ENCODE peak calls at places on chromosomes 7 and 10, in nine cellular contexts. R is endothelial cell of umbilical vein; T is hepatocyte; N is lower lobe of right lung; L is sigmoid colon; B is psoas muscle; J is IMR-90; V is CD8-positive, alpha-beta T cell; Z is uterus. Q is an unnamed sample. For H3K9me3 and H3K4me1, the result is how much of the 10 kb centered on the place peaks cover.

GRCh38 chr7:133571066-133571465 is 318.2 kb downstream of the EXOC4 start:
- DNase-seq in R (no peak), N (no peak), B (no peak), T (no peak), V (no peak), J (no peak), Z (no peak), L (no peak), Q (no peak)

GRCh38 chr7:5755704-5756131 is 25.7 kb downstream of the RNF216 start:
- DNase-seq in J (peak), V (no peak), N (no peak), R (peak), B (no peak), T (no peak), L (no peak), Z (no peak), Q (no peak)

GRCh38 chr7:117171106-117171505 is 151.8 kb downstream of the WNT2 start:
- DNase-seq in J (no peak), B (no peak), L (no peak), T (no peak), R (no peak), Z (no peak), V (no peak), N (no peak), Q (no peak)

GRCh38 chr10:114650266-114650665 is 7.8 kb downstream of the ABLIM1 start:
- DNase-seq in J (no peak), B (no peak), V (no peak), Z (no peak), R (peak), L (no peak), T (no peak), N (no peak), Q (no peak)

GRCh38 chr10:131312261-131312801 is 810 bp upstream of the TCERG1L start:
- DNase-seq in J (no peak), V (no peak), R (no peak), B (no peak), T (peak), L (no peak), Z (no peak), N (no peak), Q (no peak)

GRCh38 chr7:90298145-90299038 is 22.7 kb downstream of the FAM237B start:
- DNase-seq in N (no peak), V (no peak), J (peak), R (peak), L (no peak), B (no peak), Z (no peak), T (peak), Q (no peak)

GRCh38 chr7:74174606-74175082 is 488 bp downstream of the EIF4H start:
- DNase-seq in T (peak), Z (peak), N (no peak), L (peak), J (peak), R (peak), V (peak), B (peak), Q (peak)

GRCh38 chr7:47458057-47458456 is 123.9 kb downstream of the TNS3 start:
- DNase-seq in R (peak), L (no peak), J (peak), V (no peak), T (no peak), Z (peak), N (peak), B (peak), Q (no peak)

GRCh38 chr7:138784692-138785091 is 13.1 kb upstream of the TMEM213 start:
- DNase-seq in Z (no peak), J (no peak), R (peak), V (no peak), B (no peak), N (no peak), T (no peak), L (no peak), Q (no peak)

GRCh38 chr7:157754416-157754790 is 417.6 kb downstream of the DNAJB6 start:
- DNase-seq in J (no peak), T (no peak), B (no peak), V (no peak), L (no peak), N (no peak), R (no peak), Z (no peak), Q (no peak)

GRCh38 chr7:157753713-157754415 is 417.1 kb downstream of the DNAJB6 start:
- DNase-seq in R (no peak), Z (no peak), L (no peak), T (no peak), J (no peak), V (no peak), B (no peak), N (no peak), Q (no peak)

GRCh38 chr7:157757211-157757610 is 420.4 kb downstream of the DNAJB6 start:
- DNase-seq in N (no peak), B (no peak), V (no peak), R (no peak), L (no peak), T (no peak), J (no peak), Z (no peak), Q (no peak)

GRCh38 chr7:157757776-157758467 is 421.1 kb downstream of the DNAJB6 start:
- DNase-seq in J (no peak), B (no peak), N (no peak), V (no peak), Z (no peak), T (no peak), L (no peak), R (no peak), Q (no peak)

GRCh38 chr7:157755741-157756140 is 418.9 kb downstream of the DNAJB6 start:
- DNase-seq in N (no peak), B (no peak), J (no peak), L (no peak), Z (no peak), V (no peak), T (no peak), R (no peak), Q (no peak)
- H3K9me3 ChIP-seq in N (under half), B (under half), J (half or more), L (under half), Z (under half), V (under half), T (under half), R (under half), Q (under half)

GRCh38 chr7:142298009-142298408 is 40.2 kb upstream of the PRSS58 start:
- DNase-seq in B (no peak), R (no peak), J (no peak), T (peak), N (no peak), V (no peak), L (no peak), Z (no peak), Q (no peak)
- TF ChIP-seq CTCF in B (no peak), R (no peak), J (peak), T (no peak), N (no peak), V (no peak), L (no peak), Z (no peak), Q (no peak)

GRCh38 chr10:116815641-116816415 is 33.5 kb upstream of the ENO4 start:
- DNase-seq in T (no peak), L (no peak), N (no peak), J (peak), B (no peak), V (no peak), R (no peak), Z (no peak), Q (no peak)
- H3K4me1 ChIP-seq in T (under half), L (under half), N (under half), J (under half), B (under half), V (under half), R (under half), Z (under half), Q (under half)

DNA sequence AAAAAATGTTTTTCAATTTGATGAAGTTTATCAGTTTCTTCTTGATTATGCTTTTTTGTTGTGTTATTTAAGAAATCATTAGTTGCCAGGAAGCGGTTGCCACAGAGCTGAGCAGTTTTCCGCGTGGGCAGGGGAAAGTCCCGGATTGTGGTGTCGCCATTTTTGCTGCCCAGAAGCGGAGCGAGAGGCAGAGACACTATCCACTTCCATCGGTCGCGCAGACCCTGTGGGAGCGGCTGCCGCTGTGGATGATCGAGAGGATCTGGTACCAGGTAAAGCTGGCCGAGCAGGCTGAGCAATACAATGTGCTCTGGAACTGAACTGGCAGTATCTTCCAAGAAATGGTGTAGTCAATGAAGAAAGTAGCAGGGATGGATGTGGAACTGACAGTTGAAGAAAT is 119.8 kb downstream of the ZNF736 start:
- DNase-seq in J (no peak), B (no peak), L (no peak), R (no peak), Z (no peak), V (no peak), T (no peak), N (no peak), Q (no peak)
- H3K9me3 ChIP-seq in J (under half), B (under half), L (under half), R (under half), Z (under half), V (under half), T (under half), N (under half), Q (under half)

GRCh38 chr7:3067606-3068005 is 23.9 kb upstream of the CARD11 start:
- DNase-seq in Z (no peak), B (no peak), T (no peak), L (no peak), J (no peak), V (no peak), N (no peak), R (no peak), Q (no peak)

GRCh38 chr7:3067193-3067592 is 23.5 kb upstream of the CARD11 start:
- DNase-seq in R (no peak), J (no peak), T (no peak), L (no peak), V (peak), Z (no peak), B (no peak), N (no peak), Q (no peak)

GRCh38 chr7:3066506-3066905 is 22.8 kb upstream of the CARD11 start:
- DNase-seq in Z (no peak), T (no peak), B (no peak), L (no peak), J (no peak), N (no peak), V (no peak), R (no peak), Q (no peak)

GRCh38 chr7:3064077-3064476 is 20.4 kb upstream of the CARD11 start:
- DNase-seq in B (no peak), Z (no peak), J (no peak), T (no peak), V (peak), R (no peak), L (no peak), N (no peak), Q (no peak)

GRCh38 chr7:3065724-3066143 is 22.1 kb upstream of the CARD11 start:
- DNase-seq in N (peak), J (peak), R (no peak), T (peak), B (no peak), V (peak), Z (no peak), L (no peak), Q (peak)
- TF ChIP-seq CTCF in N (peak), J (no peak), R (peak), T (peak), B (no peak), V (peak), Z (no peak), L (no peak), Q (peak)

GRCh38 chr10:129244757-129245156 is 222.3 kb upstream of the MGMT start:
- DNase-seq in T (no peak), J (no peak), R (no peak), L (no peak), B (no peak), V (no peak), N (no peak), Z (no peak), Q (no peak)
- H3K4me1 ChIP-seq in T (under half), J (under half), R (under half), L (under half), B (under half), V (under half), N (under half), Z (under half), Q (under half)

GRCh38 chr7:157769870-157770213 is 433.0 kb downstream of the DNAJB6 start:
- DNase-seq in L (no peak), Z (no peak), J (no peak), T (no peak), B (no peak), N (peak), R (no peak), V (no peak), Q (no peak)

GRCh38 chr7:157767466-157767865 is 430.7 kb downstream of the DNAJB6 start:
- DNase-seq in N (peak), Z (no peak), V (no peak), L (no peak), T (no peak), J (no peak), B (no peak), R (no peak), Q (no peak)

GRCh38 chr7:157769016-157769869 is 432.4 kb downstream of the DNAJB6 start:
- DNase-seq in V (no peak), N (peak), T (no peak), J (no peak), Z (no peak), L (no peak), R (no peak), B (no peak), Q (no peak)

GRCh38 chr7:157766098-157766497 is 429.3 kb downstream of the DNAJB6 start:
- DNase-seq in V (no peak), Z (no peak), B (no peak), N (no peak), L (no peak), R (no peak), J (no peak), T (no peak), Q (no peak)

DNA sequence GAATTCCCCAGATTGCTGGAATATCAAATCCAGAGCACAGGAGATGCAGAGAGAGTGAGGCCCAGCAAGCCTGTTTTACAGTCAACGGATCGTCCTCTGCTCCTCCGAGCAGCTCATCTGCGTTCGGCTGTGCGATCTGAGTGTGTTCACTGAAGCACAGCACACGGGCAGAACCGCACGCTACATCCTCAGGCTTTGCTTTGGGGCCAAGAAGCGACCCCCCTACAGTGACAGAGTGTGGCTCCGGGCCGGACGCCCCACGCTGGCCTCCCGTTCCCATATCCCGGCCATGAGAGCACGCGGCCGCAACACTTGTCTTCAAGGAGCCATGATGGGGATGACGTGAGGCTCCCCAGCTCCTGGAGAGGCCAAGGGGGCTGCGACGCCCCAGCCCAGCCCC is 431.4 kb downstream of the DNAJB6 start:
- DNase-seq in R (no peak), L (no peak), T (no peak), J (no peak), N (peak), Z (no peak), V (no peak), B (no peak), Q (no peak)
- H3K9me3 ChIP-seq in R (under half), L (under half), T (under half), J (half or more), N (under half), Z (under half), V (under half), B (under half), Q (under half)

GRCh38 chr7:68058014-68058413 is 1061.4 kb downstream of the TYW1 start:
- DNase-seq in N (no peak), T (no peak), L (no peak), R (no peak), Z (no peak), V (no peak), J (no peak), B (no peak), Q (no peak)

GRCh38 chr7:68063171-68063570 is 1066.5 kb downstream of the TYW1 start:
- DNase-seq in V (no peak), L (no peak), N (no peak), B (no peak), Z (no peak), T (peak), J (no peak), R (no peak), Q (no peak)
- TF ChIP-seq CTCF in V (no peak), L (no peak), N (peak), B (no peak), Z (no peak), T (peak), J (no peak), R (no peak), Q (no peak)

DNA sequence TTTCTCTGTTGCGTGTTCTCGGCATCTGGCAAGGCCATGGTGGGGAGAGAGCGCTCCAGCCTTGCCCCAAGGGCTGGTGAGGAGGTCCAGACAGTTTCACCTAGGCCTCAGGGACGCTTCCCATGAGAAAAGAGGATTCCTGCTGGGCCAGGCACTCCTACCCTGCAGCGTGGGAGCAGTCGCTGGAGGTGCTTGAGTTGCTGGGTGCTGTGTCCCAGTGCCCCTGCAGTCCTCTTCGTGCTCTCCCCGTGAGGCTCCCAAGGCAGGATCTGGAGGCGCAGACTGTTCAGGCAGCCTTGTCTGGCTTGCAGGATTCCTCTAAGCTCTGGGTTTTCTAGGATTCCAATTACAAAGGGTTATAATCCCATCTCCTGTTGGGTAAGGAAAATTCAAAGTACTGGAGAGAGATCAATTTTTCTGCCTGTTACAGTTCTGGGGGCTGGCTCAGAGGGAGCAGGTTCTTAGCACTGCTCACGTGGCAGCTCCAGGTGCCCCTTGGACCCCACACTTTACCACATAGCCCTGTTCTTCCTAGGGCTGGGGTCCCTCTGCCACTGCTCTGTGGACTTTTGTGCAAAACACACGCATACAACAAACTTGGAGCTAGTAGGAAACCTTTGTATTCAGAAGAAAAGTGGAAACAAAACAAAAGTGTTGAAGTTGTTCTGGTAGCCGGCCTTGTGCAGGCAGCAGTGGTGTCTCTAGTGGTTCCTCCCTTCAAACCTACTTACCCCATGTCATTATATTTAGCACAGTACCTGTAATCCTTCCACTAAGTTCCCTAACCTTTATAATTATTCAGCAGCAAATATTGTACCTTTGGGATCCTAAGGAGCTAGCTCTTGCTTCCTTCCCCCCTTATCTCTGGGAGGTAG is 60.5 kb downstream of the CCNY start:
- DNase-seq in J (no peak), T (no peak), R (no peak), V (no peak), B (no peak), N (no peak), Z (no peak), L (no peak), Q (no peak)
- H3K4me1 ChIP-seq in J (under half), T (under half), R (under half), V (under half), B (half or more), N (half or more), Z (under half), L (half or more), Q (under half)